ENCODE peak calls at places on chromosomes 6 and 20, in four cellular contexts. R is HepG2, A is SK-N-SH, W is K562. B is an unnamed sample.

GRCh38 chr20:45470262-45470931 is 844 bp downstream of the WFDC2 start:
- DNase-seq in R (no peak), A (peak; percentile 73), W (no peak), B (peak; percentile 69)

GRCh38 chr6:6891074-6891754 is 216.5 kb upstream of the RREB1 start:
- DNase-seq in R (no peak), A (no peak), W (no peak), B (peak; percentile 31)

GRCh38 chr6:154154389-154154967 is 115.4 kb downstream of the OPRM1 start:
- DNase-seq in R (peak; percentile 62), A (peak; percentile 33), W (peak; percentile 25), B (peak; percentile 51)

GRCh38 chr20:47782091-47782490 is 3.2 kb downstream of the SULF2 start:
- DNase-seq in R (no peak), A (no peak), W (no peak), B (no peak)

GRCh38 chr6:103335412-103335811 is 1524.3 kb downstream of the HACE1 start:
- DNase-seq in R (no peak), A (no peak), W (no peak), B (no peak)

GRCh38 chr6:49462071-49462470 is 982 bp downstream of the MMUT start:
- DNase-seq in R (no peak), A (no peak), W (no peak), B (no peak)

GRCh38 chr6:163243083-163243482 is 171.4 kb upstream of the QKI start:
- DNase-seq in R (no peak), A (no peak), W (no peak), B (no peak)

GRCh38 chr20:8082025-8082424 is 50.0 kb upstream of the PLCB1 start:
- DNase-seq in R (peak; percentile 15), A (no peak), W (no peak), B (peak; percentile 20)

GRCh38 chr6:52588087-52588709 is 11.3 kb upstream of the TRAM2 start:
- DNase-seq in R (no peak), A (no peak), W (no peak), B (no peak)

GRCh38 chr6:66103954-66104353 is 396.9 kb upstream of the EYS start:
- DNase-seq in R (no peak), A (no peak), W (no peak), B (no peak)

GRCh38 chr6:151869787-151870186 is 62.3 kb downstream of the ESR1 start:
- DNase-seq in R (no peak), A (no peak), W (no peak), B (no peak)

GRCh38 chr6:91352878-91353277 is 766.0 kb upstream of the MAP3K7 start:
- DNase-seq in R (no peak), A (no peak), W (no peak), B (no peak)

GRCh38 chr6:37696220-37696840 is 1.4 kb downstream of the MDGA1 start:
- DNase-seq in R (no peak), A (peak; percentile 66), W (no peak), B (peak; percentile 45)

GRCh38 chr20:23524146-23524545 is 33.2 kb downstream of the CST8 start:
- DNase-seq in R (no peak), A (no peak), W (no peak), B (no peak)

GRCh38 chr20:53829086-53829703 is 235.6 kb upstream of the ZNF217 start:
- DNase-seq in R (no peak), A (no peak), W (peak; percentile 51), B (no peak)

GRCh38 chr6:13098808-13099570 is 229.3 kb downstream of the TBC1D7 start:
- DNase-seq in R (no peak), A (no peak), W (no peak), B (no peak)

GRCh38 chr6:143581835-143582480 is 70.4 kb upstream of the FUCA2 start:
- DNase-seq in R (peak; percentile 42), A (no peak), W (no peak), B (no peak)

GRCh38 chr6:37314117-37314802 is 39.5 kb upstream of the RNF8 start:
- DNase-seq in R (no peak), A (no peak), W (no peak), B (no peak)

GRCh38 chr6:40922281-40922680 is 116.7 kb downstream of the UNC5CL start:
- DNase-seq in R (no peak), A (no peak), W (no peak), B (no peak)

GRCh38 chr20:21090738-21091120 is 15.4 kb downstream of the LINC00237 start:
- DNase-seq in R (no peak), A (no peak), W (no peak), B (no peak)

GRCh38 chr20:45097485-45098095 is 3.3 kb downstream of the KCNS1 start:
- DNase-seq in R (no peak), A (peak; percentile 67), W (no peak), B (peak; percentile 50)

GRCh38 chr6:161417712-161418457 is 144.0 kb upstream of the AGPAT4 start:
- DNase-seq in R (no peak), A (peak; percentile 49), W (no peak), B (no peak)

GRCh38 chr6:55069132-55069781 is 105.1 kb upstream of the HCRTR2 start:
- DNase-seq in R (peak; percentile 49), A (peak; percentile 11), W (no peak), B (peak; percentile 19)

GRCh38 chr6:107638493-107638892 is 148.6 kb downstream of the SOBP start:
- DNase-seq in R (no peak), A (no peak), W (no peak), B (no peak)

GRCh38 chr6:3208096-3208774 is 19.2 kb downstream of the TUBB2B start:
- DNase-seq in R (no peak), A (peak; percentile 42), W (peak; percentile 27), B (no peak)

GRCh38 chr6:10528170-10528981 is 7.2 kb downstream of the GCNT2 start:
- DNase-seq in R (peak; percentile 94), A (no peak), W (no peak), B (no peak)

GRCh38 chr20:44034451-44034850 is 119.8 kb downstream of the TOX2 start:
- DNase-seq in R (no peak), A (no peak), W (no peak), B (no peak)

GRCh38 chr6:122495612-122496011 is 24.0 kb upstream of the SERINC1 start:
- DNase-seq in R (no peak), A (no peak), W (no peak), B (no peak)

GRCh38 chr6:11702796-11703130 is 75.8 kb downstream of the ADTRP start:
- DNase-seq in R (no peak), A (no peak), W (no peak), B (no peak)
- TF ChIP-seq FOXJ3 in R (no peak), A (no peak), W (no peak), B (no peak)

GRCh38 chr20:366042-366718 is 14.4 kb upstream of the TRIB3 start:
- DNase-seq in R (no peak), A (no peak), W (no peak), B (no peak)
- TF ChIP-seq FOXJ3 in R (no peak), A (no peak), W (no peak), B (no peak)

GRCh38 chr20:9103955-9104354 is 35.1 kb downstream of the PLCB4 start:
- DNase-seq in R (no peak), A (no peak), W (no peak), B (no peak)
- TF ChIP-seq FOXJ3 in R (no peak), A (no peak), W (no peak), B (no peak)

GRCh38 chr6:35764238-35764896 is 12.0 kb upstream of the CLPSL2 start:
- DNase-seq in R (no peak), A (no peak), W (peak; percentile 10), B (peak; percentile 82)
- TF ChIP-seq FOXJ3 in R (no peak), A (no peak), W (no peak), B (no peak)

GRCh38 chr6:84860493-84860892 is 96.1 kb upstream of the TBX18 start:
- DNase-seq in R (no peak), A (no peak), W (no peak), B (no peak)

GRCh38 chr6:84867521-84867920 is 103.1 kb upstream of the TBX18 start:
- DNase-seq in R (no peak), A (no peak), W (no peak), B (no peak)

GRCh38 chr6:84860954-84861353 is 96.6 kb upstream of the TBX18 start:
- DNase-seq in R (no peak), A (no peak), W (no peak), B (no peak)

GRCh38 chr6:84866715-84867114 is 102.3 kb upstream of the TBX18 start:
- DNase-seq in R (no peak), A (no peak), W (no peak), B (no peak)

DNA sequence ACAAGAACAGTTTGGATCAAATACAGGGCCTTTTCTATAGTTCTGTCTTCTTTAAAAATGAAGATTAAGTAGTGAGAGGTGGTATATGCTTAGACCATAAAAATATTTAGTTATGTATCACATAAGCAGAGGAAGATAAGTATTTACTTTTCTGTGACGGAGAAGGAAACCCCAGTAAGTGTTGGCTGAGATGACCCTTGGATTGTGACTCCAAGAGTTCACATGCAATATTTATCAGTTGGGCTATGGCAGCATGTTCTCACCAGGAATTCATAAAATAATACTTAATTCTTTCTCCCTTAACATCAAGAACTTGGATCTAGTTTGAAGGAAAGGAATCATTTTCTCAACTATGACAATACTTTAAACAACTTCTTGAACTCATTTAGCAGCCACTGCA is 98.4 kb upstream of the TBX18 start:
- DNase-seq in R (no peak), A (no peak), W (no peak), B (no peak)
- TF ChIP-seq FOXJ3 in R (no peak), A (no peak), W (no peak), B (no peak)

DNA sequence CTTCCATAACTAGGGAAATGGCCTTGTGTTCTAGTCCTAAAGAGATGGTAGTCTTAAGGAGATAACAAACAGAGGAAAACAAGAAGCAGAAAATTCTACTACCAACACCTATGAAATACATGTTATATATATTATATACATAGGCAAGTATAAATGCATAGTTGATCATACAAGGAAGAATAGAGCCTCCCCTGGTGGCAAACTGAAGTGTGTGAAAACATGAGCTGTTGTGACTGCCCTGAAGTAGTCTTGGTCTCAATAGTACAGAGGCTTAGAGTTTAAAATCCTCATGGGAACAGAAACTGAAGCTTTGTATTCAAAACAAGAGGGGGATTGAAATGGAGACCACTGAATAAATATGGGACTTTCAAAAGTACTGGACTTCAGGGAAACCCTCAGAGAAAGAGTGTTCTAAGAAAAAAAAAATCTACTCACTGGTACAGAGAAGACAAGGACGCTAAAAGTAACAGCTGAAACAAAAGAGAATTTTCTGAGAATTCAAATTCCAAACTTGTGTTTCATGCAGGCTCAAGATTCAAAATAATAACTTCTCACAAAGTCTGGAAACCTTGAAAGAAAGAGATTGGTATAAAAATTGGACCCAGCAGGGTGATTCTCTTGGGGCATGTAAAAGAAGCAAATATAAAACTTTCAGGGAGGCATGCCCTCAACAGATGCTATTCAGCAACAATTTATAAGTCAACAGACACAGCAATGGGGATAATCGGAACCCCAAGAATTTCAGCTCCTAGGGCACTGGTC is 59.7 kb upstream of the SAMD3 start:
- DNase-seq in R (peak; percentile 9), A (peak; percentile 1), W (peak; percentile 15), B (no peak)
- TF ChIP-seq FOXJ3 in R (no peak), A (no peak), W (no peak), B (no peak)

GRCh38 chr20:10731190-10731955 is 57.6 kb upstream of the JAG1 start:
- DNase-seq in R (no peak), A (no peak), W (no peak), B (no peak)
- TF ChIP-seq FOXJ3 in R (no peak), A (no peak), W (no peak), B (no peak)

GRCh38 chr6:44441091-44441855 is 53.8 kb downstream of the CDC5L start:
- DNase-seq in R (no peak), A (no peak), W (no peak), B (no peak)
- TF ChIP-seq FOXJ3 in R (no peak), A (no peak), W (no peak), B (no peak)